ENCODE peak calls at places on chromosomes 3 and 15, in five cellular contexts. U is psoas muscle, N is AG09309, H is coronary artery, G is lower leg skin. A is an unnamed sample.

GRCh38 chr15:31298707-31299172 is 27.9 kb upstream of the KLF13 start:
- DNase-seq in U (no peak), N (no peak), H (peak; percentile 67), G (peak; percentile 12), A (no peak)

GRCh38 chr3:194443911-194444310 is 42.9 kb downstream of the ATP13A3 start:
- DNase-seq in U (no peak), N (peak; percentile 11), H (no peak), G (no peak), A (no peak)

GRCh38 chr15:83898295-83898694 is 244.4 kb downstream of the ADAMTSL3 start:
- DNase-seq in U (no peak), N (no peak), H (no peak), G (no peak), A (no peak)

GRCh38 chr3:128256131-128256530 is 102.8 kb downstream of the EEFSEC start:
- DNase-seq in U (no peak), N (no peak), H (no peak), G (no peak), A (no peak)

GRCh38 chr3:59535791-59536221 is 486.0 kb upstream of the CFAP20DC start:
- DNase-seq in U (no peak), N (peak; percentile 60), H (no peak), G (no peak), A (peak; percentile 44)

GRCh38 chr3:129015388-129016105 is 14.4 kb downstream of the EFCC1 start:
- DNase-seq in U (no peak), N (no peak), H (no peak), G (no peak), A (peak; percentile 20)

GRCh38 chr15:38038659-38039442 is 104.4 kb downstream of the TMCO5A start:
- DNase-seq in U (no peak), N (peak; percentile 76), H (no peak), G (no peak), A (peak; percentile 69)

GRCh38 chr3:57694146-57694545 is 1.3 kb upstream of the DENND6A start:
- DNase-seq in U (no peak), N (no peak), H (no peak), G (no peak), A (no peak)

GRCh38 chr3:30511524-30512278 is 94.7 kb upstream of the TGFBR2 start:
- DNase-seq in U (no peak), N (peak; percentile 96), H (no peak), G (no peak), A (peak; percentile 98)

GRCh38 chr3:15601046-15601398 is 347 bp downstream of the HACL1 start:
- DNase-seq in U (no peak), N (no peak), H (no peak), G (no peak), A (no peak)

GRCh38 chr3:15602146-15602536 is 596 bp downstream of the BTD start:
- DNase-seq in U (no peak), N (no peak), H (no peak), G (no peak), A (no peak)

GRCh38 chr3:15595955-15596354 is 5.4 kb downstream of the HACL1 start:
- DNase-seq in U (no peak), N (no peak), H (no peak), G (no peak), A (no peak)

GRCh38 chr3:15606434-15606891 is 4.9 kb downstream of the BTD start:
- DNase-seq in U (no peak), N (no peak), H (no peak), G (no peak), A (peak; percentile 24)

DNA sequence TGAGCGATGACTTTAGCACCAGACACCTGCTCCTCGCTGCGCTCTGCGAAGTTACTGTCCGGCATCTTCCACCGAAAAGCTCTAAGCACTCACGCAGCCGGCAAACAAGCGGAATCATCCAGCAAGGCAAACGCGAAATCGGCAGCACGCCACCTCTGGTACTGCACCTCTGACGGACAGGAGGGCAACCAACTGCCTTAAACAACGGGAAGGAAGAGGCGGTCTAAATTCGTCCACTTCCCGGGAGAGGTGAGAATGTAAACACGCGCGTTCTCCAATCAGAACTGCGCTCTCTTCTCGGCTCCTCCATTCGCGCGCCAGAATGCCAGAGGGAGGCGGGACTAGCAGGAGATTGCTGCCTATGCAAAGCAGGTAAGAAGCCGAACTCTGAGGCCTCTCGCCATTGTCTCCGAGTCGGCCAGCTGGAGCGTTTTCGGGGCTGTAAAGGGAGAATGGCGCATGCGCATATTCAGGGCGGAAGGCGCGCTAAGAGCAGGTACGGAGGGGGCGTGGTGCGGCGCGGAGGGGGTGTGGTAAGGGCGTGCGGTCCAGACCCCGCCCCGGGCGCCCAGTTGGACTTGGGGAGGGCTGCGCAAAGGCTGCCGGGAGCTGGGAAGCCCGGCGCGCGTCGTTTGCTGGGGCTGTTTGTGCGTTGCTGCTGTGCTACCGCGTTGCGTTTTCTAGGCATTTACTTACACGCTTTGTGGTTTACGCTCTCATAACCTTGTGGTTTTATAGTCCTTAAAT is at the start of the genes BTD and HACL1:
- DNase-seq in U (peak; percentile 97), N (peak; percentile 96), H (peak; percentile 98), G (peak; percentile 98), A (peak; percentile 99)
- TF ChIP-seq CTCF in U (no peak), N (peak; percentile 34), H (no peak), G (no peak), A (peak; percentile 56)

GRCh38 chr3:169356284-169356955 is 307.1 kb downstream of the MECOM start:
- DNase-seq in U (no peak), N (no peak), H (no peak), G (no peak), A (no peak)
- H3K4me3 ChIP-seq in U (no peak overlapping the region), N (no peak overlapping the region), H (no peak overlapping the region), G (no peak overlapping the region), A (no peak overlapping the region)

GRCh38 chr3:41956574-41956973 is 5.3 kb downstream of the ULK4 start:
- DNase-seq in U (no peak), N (no peak), H (no peak), G (no peak), A (no peak)
- TF ChIP-seq CTCF in U (no peak), N (no peak), H (no peak), G (no peak), A (no peak)

GRCh38 chr3:142944346-142944745 is 19.1 kb downstream of the PAQR9 start:
- DNase-seq in U (no peak), N (no peak), H (no peak), G (no peak), A (no peak)
- H3K4me3 ChIP-seq in U (no peak overlapping the region), N (no peak overlapping the region), H (no peak overlapping the region), G (no peak overlapping the region), A (no peak overlapping the region)

GRCh38 chr15:77889009-77889806 is 188.3 kb downstream of the TBC1D2B start:
- DNase-seq in U (peak; percentile 39), N (no peak), H (no peak), G (no peak), A (no peak)
- TF ChIP-seq CTCF in U (no peak), N (no peak), H (no peak), G (no peak), A (no peak)

DNA sequence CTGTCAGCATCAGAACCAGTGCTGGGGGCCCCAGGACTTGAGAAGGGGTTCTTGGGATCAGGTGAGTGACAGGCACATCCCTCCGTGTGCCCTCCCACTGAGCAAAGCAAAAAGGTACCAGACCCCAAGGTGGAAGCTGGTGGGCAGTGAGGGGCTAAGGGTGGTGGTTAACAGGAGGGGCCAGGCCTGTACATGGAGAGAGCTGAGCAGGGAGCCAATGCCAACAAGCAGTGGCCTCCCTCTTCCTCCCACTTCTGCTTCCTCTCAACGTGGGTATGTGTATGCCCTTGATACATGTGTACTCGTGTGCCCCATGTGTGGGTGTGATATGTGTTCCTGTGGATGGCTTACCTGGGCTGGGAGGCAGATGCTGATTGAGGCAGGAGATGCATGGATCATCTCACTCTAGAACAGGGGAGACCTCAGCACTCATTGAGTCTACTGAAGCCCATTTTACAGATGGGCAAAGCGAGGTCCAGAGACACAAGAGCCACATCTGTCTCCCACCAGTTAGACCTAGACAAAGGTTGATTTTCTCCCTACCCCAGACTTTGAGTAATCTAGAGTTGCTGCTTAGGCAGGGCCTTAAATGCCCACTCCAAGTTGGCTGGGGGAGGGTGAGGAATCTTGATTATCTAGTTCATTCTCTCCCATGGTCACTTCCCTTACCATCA is 945 bp downstream of the VIPR1 start:
- DNase-seq in U (no peak), N (no peak), H (no peak), G (peak; percentile 14), A (no peak)
- H3K4me3 ChIP-seq in U (peak overlapping the region; percentile 61), N (no peak overlapping the region), H (peak overlapping the region; percentile 66), G (peak overlapping the region; percentile 27), A (no peak overlapping the region)

GRCh38 chr15:42578984-42579537 is 3.7 kb downstream of the STARD9 start:
- DNase-seq in U (no peak), N (no peak), H (no peak), G (no peak), A (no peak)

GRCh38 chr15:42584031-42584765 is 8.8 kb downstream of the STARD9 start:
- DNase-seq in U (no peak), N (no peak), H (no peak), G (no peak), A (no peak)

GRCh38 chr15:42582569-42583235 is 7.3 kb downstream of the STARD9 start:
- DNase-seq in U (no peak), N (no peak), H (no peak), G (no peak), A (no peak)

GRCh38 chr15:42577514-42578031 is 2.2 kb downstream of the STARD9 start:
- DNase-seq in U (no peak), N (peak; percentile 55), H (no peak), G (peak; percentile 32), A (peak; percentile 76)

DNA sequence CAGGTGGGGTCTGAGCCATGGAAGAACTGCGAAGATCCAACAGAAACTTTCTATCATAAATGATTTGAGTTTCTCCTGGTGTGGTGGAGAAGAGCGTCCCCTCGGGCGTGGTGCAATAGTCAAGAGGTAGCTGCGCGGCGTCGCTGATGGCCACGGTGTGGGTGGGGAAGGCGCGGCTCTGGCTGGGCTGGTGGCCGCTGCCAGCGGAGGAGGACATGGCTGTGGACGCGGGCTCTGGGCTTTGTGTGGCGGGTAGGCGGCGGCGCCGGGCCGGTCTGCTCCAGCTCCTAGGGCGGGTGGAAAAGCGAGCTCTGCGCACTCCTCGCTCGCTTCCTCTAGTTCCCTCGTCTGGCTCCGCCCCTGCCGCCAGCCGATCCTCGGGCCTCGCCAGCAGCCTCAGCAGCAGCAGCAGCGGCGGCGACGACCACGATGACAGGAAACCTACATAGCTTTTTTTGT is 5.9 kb downstream of the STARD9 start:
- DNase-seq in U (peak; percentile 90), N (no peak), H (peak; percentile 84), G (peak; percentile 80), A (peak; percentile 72)
- TF ChIP-seq CTCF in U (no peak), N (no peak), H (no peak), G (no peak), A (peak; percentile 9)

DNA sequence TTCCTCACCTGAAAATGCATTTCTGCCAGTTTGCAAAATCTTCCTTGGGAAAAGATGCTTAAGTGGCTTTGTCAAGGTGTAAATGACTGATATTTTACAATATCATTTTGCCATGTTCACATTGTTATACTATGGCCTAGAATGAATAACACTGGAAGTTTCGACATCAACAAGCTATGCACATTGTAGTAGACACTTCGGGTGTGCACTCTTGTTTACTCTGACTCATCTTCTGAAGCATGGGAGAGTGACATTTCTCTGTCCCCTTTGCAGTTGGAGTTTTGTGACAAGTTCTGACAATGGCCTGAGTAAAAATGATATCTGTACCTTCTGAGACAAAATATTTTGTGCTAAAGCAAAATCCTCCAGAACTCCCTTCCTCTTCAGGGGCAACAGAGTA is 567.0 kb upstream of the RGMA start:
- DNase-seq in U (no peak), N (no peak), H (no peak), G (no peak), A (no peak)
- H3K4me3 ChIP-seq in U (no peak overlapping the region), N (no peak overlapping the region), H (no peak overlapping the region), G (no peak overlapping the region), A (no peak overlapping the region)

A was measured in choroid plexus epithelial cell.